ENCODE peak calls at places on chromosome 16, in ten cellular contexts. K is PC-3, H is A549, D is BJ, E is cardiac muscle cell, T is endothelial cell of umbilical vein, L is mucosa of descending colon, A is lung, U is tibial nerve, N is choroid plexus epithelial cell. X is an unnamed sample.

GRCh38 chr16:67212766-67213165 is 13.8 kb downstream of the ELMO3 start:
- DNase-seq in L (no peak), H (no peak), K (peak), N (no peak), A (no peak), E (no peak), D (no peak), U (no peak), T (peak), X (no peak)

GRCh38 chr16:31476305-31477219 is 4.6 kb downstream of the TGFB1I1 start:
- DNase-seq in H (no peak), A (peak), K (no peak), L (peak), N (no peak), E (no peak), T (no peak), D (no peak), U (peak), X (no peak)

GRCh38 chr16:84941916-84942315 is 69.4 kb downstream of the ZDHHC7 start:
- DNase-seq in E (no peak), T (no peak), H (no peak), U (no peak), L (no peak), D (peak), A (no peak), K (no peak), N (peak), X (no peak)

GRCh38 chr16:24700549-24701392 is 28.7 kb upstream of the TNRC6A start:
- DNase-seq in N (peak), D (peak), T (peak), L (peak), H (peak), K (peak), E (peak), U (peak), A (peak), X (peak)

GRCh38 chr16:46787909-46788308 is 39.8 kb upstream of the MYLK3 start:
- DNase-seq in T (no peak), U (no peak), A (no peak), H (no peak), N (no peak), L (no peak), K (no peak), D (no peak), E (no peak), X (no peak)

GRCh38 chr16:4814046-4814445 is 11.6 kb upstream of the ROGDI start:
- DNase-seq in L (no peak), D (no peak), A (no peak), E (no peak), U (no peak), T (no peak), N (no peak), K (no peak), H (no peak), X (no peak)

GRCh38 chr16:82657239-82657638 is 30.5 kb downstream of the CDH13 start:
- DNase-seq in L (no peak), N (peak), T (no peak), A (no peak), D (no peak), E (peak), U (no peak), K (peak), H (no peak), X (no peak)

GRCh38 chr16:71537643-71538042 is 11.4 kb downstream of the CHST4 start:
- DNase-seq in H (peak), A (peak), E (peak), T (peak), N (peak), K (peak), L (peak), U (no peak), D (no peak), X (no peak)

GRCh38 chr16:73058221-73058615 is 10.3 kb upstream of the ZFHX3 start:
- DNase-seq in U (no peak), L (peak), H (no peak), K (no peak), D (no peak), A (no peak), T (peak), E (peak), N (no peak), X (no peak)

GRCh38 chr16:84675423-84675822 is 24.4 kb upstream of the USP10 start:
- DNase-seq in D (no peak), K (no peak), H (no peak), N (no peak), U (no peak), E (no peak), L (no peak), T (no peak), A (no peak), X (no peak)

GRCh38 chr16:35102780-35103403 is 1643.5 kb downstream of the TP53TG3F start:
- DNase-seq in T (no peak), U (no peak), N (no peak), K (no peak), A (no peak), H (peak), L (no peak), D (no peak), E (no peak), X (no peak)

GRCh38 chr16:4179020-4179419 is 62.8 kb upstream of the ADCY9 start:
- DNase-seq in K (peak), D (no peak), T (no peak), E (peak), H (no peak), A (peak), U (no peak), N (peak), L (no peak), X (peak)

GRCh38 chr16:88197481-88198456 is 185.0 kb upstream of the ZNF469 start:
- DNase-seq in E (no peak), L (no peak), N (no peak), A (no peak), U (no peak), D (no peak), K (no peak), T (no peak), H (no peak), X (no peak)

GRCh38 chr16:84045001-84045817 is 2.6 kb upstream of the SLC38A8 start:
- DNase-seq in N (no peak), H (no peak), D (no peak), L (peak), K (no peak), T (no peak), E (no peak), A (no peak), U (no peak), X (no peak)

GRCh38 chr16:85027968-85028637 is 508 bp downstream of the KIAA0513 start:
- DNase-seq in K (no peak), E (no peak), U (no peak), H (no peak), N (no peak), D (no peak), T (no peak), L (peak), A (no peak), X (no peak)

GRCh38 chr16:79362312-79362970 is 238.1 kb downstream of the MAF start:
- DNase-seq in T (no peak), N (no peak), H (no peak), U (no peak), L (no peak), E (no peak), K (no peak), A (no peak), D (no peak), X (no peak)

GRCh38 chr16:64311241-64311640 is 810.6 kb downstream of the CDH11 start:
- DNase-seq in T (no peak), L (no peak), D (no peak), U (no peak), H (no peak), K (peak), A (no peak), E (no peak), N (peak), X (no peak)

DNA sequence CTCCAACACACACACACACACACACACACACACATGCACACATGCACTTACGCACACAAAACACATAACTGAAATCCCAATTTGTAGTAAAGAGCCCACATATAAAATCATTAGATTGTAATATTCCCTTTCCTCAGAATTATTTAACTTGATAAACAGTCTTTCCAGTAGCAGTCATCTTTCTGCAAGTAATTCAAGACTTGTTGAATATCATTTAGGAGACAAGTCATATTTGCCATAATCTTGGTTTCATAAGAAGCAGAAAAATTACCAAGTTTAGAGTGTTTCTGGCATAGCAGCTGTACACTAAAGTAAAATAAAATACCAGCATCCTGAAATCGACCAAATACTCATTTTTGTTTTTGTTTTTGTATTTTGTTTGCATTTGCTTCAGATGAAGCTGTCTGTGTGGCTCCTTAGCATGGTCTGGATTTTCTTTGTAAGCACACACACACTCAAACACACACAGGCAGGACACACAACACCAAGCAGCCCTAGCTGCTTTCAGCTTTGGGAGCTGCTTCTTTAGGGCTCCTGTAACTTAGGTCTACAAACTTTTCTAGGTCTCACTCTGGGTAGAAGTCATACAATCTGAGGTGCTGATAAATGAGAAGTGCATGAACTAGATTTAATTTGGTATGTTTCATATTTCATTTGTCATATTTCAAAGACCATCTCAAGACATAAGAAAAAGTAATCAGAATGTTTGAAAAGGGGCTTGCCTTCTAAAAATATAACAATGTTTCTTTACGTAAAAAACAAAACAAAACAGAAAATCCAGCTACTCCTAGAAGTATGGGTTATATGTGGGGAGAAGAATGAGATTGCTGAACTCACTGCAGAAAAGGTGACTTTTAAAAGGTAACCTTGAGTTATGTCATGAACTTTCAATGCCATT is 3.0 kb downstream of the SALL1 start:
- DNase-seq in D (no peak), K (no peak), A (no peak), U (no peak), L (no peak), E (no peak), N (no peak), H (no peak), T (no peak), X (no peak)
- H3K4me3 ChIP-seq in D (peak), K (no peak), A (no peak), U (no peak), L (no peak), E (peak), N (no peak), H (no peak), T (no peak), X (no peak)

GRCh38 chr16:57809276-57809793 is 7.0 kb upstream of the KIFC3 start:
- DNase-seq in D (no peak), A (no peak), H (no peak), N (no peak), K (no peak), E (no peak), L (no peak), U (no peak), T (no peak), X (no peak)

GRCh38 chr16:57807968-57808528 is 5.8 kb upstream of the KIFC3 start:
- DNase-seq in K (peak), N (peak), H (peak), A (peak), D (peak), T (peak), E (peak), L (peak), U (peak), X (peak)

GRCh38 chr16:57809843-57810196 is 7.5 kb upstream of the KIFC3 start:
- DNase-seq in N (no peak), K (peak), H (no peak), D (no peak), U (no peak), L (no peak), A (no peak), T (no peak), E (no peak), X (no peak)

GRCh38 chr16:57807252-57807967 is 5.1 kb upstream of the KIFC3 start:
- DNase-seq in N (peak), A (no peak), E (no peak), H (peak), D (no peak), U (no peak), K (peak), L (peak), T (no peak), X (no peak)

DNA sequence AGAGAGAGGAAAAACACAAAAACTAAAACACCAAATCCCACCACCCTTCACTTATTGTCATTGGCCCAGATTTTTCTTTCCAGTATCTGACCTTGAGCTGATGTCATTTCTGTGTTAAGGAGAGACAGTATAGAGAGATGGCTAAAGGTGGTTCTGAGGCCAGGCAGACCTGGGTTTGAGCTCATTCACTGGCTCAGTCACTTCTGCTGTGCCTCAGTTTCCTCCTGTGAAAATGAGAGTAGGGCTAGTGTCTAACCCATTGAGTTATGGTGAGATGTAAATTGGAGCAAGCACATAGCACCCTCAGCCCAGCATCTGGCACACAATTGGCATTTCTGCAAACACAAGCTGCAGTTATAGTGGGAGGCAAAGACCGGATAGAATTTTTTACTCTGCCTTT is 6.3 kb upstream of the KIFC3 start:
- DNase-seq in K (no peak), E (no peak), D (no peak), T (no peak), H (no peak), L (no peak), A (no peak), N (no peak), U (no peak), X (no peak)
- H3K4me3 ChIP-seq in K (no peak), E (no peak), D (no peak), T (no peak), H (no peak), L (no peak), A (no peak), N (no peak), U (peak), X (peak)

DNA sequence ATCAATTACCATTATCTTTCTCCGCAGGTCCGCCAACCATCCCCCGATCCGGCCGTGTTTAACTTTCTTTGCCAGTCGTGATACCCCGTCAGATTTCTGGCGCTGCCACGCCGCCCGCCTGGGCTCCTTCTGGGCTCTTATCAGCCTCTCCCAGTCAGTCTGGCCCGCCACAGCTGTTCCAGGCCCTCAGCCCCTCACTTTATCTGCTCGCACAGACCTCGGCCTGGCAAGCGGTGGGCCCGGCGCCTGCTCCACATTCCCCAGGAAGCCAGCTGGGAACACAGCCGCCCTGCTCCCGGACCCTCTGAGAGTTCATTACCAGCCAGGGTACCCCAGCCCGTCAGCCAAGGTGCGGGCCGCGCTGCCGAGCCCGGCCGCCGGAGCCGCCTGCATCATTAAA is 157.5 kb downstream of the ZNF423 start:
- DNase-seq in H (no peak), D (no peak), E (peak), T (peak), N (peak), U (no peak), L (no peak), K (no peak), A (no peak), X (peak)
- H3K4me3 ChIP-seq in H (no peak), D (no peak), E (no peak), T (no peak), N (peak), U (peak), L (no peak), K (no peak), A (no peak), X (peak)

GRCh38 chr16:86196687-86197391 is 297.9 kb downstream of the IRF8 start:
- DNase-seq in U (no peak), H (no peak), K (no peak), E (no peak), N (no peak), D (no peak), T (no peak), A (no peak), L (no peak), X (no peak)
- H3K4me3 ChIP-seq in U (no peak), H (no peak), K (no peak), E (no peak), N (no peak), D (no peak), T (no peak), A (no peak), L (no peak), X (no peak)

DNA sequence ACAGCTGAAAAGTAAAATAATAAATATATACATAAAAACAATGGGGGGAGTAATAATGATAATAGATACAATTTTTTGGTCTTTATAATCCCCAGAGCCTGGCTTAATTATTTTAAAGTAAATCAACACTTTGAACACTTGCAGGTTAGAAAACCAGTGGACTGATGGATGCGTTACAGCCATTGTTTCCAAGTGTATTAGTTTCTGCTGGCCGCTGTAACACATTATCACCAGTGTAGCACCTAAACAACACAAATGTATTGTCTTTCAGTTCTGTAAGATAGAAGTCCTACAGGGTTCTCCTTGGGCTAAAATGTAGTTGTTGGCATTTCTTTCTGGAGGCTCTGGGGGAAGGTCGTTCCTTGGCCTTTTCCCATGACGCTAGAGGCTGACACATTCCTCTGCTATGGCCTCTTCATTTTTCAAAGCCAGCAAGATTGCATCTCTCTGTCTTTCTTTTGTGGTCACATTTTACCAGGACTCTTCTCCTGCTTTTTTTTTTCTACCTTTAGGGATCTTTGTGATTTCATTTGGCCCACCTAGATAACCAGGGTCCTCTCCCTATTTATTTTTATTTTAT is 116.8 kb downstream of the WWOX start:
- DNase-seq in U (no peak), H (no peak), K (no peak), N (peak), T (no peak), L (no peak), E (no peak), D (no peak), A (no peak), X (no peak)
- H3K4me3 ChIP-seq in U (no peak), H (no peak), K (no peak), N (no peak), T (no peak), L (no peak), E (no peak), D (no peak), A (no peak), X (no peak)

GRCh38 chr16:1258906-1259759 is 3.3 kb downstream of the TPSD1 start:
- DNase-seq in T (no peak), A (no peak), K (peak), D (no peak), U (no peak), E (no peak), L (no peak), N (no peak), H (no peak), X (no peak)
- H3K4me3 ChIP-seq in T (no peak), A (no peak), K (peak), D (no peak), U (no peak), E (no peak), L (no peak), N (no peak), H (peak), X (peak)

GRCh38 chr16:10983175-10983558 is 38.8 kb downstream of the CLEC16A start:
- DNase-seq in N (no peak), T (no peak), K (no peak), E (no peak), U (no peak), H (no peak), L (no peak), A (no peak), D (no peak), X (no peak)
- H3K4me3 ChIP-seq in N (no peak), T (no peak), K (no peak), E (no peak), U (no peak), H (no peak), L (no peak), A (no peak), D (no peak), X (no peak)

DNA sequence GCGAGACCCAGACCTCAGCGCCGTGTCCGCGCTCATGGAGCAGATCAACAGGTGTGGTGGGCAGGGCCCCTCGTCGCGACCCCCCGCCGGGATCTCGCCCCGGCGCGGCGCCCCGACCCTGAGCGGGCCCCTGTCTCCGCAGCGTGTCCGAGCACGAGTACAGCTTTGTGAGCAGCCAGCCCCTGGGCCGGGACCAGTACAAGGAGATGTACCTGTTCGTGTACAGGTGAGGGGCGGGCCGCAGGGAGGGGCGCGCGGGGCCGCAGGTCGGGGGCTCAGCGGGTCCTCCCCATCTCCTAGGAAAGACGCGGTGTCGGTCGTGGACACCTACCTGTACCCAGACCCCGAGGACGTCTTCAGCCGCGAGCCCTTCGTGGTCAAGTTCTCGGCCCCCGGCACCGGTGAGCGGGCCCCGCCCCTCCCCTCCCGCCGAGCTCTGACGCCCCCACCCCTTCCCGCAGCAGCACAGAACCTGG is 870 bp downstream of the DNASE1L2 start:
- DNase-seq in E (no peak), A (no peak), N (no peak), L (no peak), K (no peak), H (no peak), D (no peak), U (no peak), T (no peak), X (no peak)
- H3K4me3 ChIP-seq in E (peak), A (no peak), N (peak), L (no peak), K (no peak), H (no peak), D (no peak), U (peak), T (no peak), X (peak)

X was measured in right atrium auricular region.